ENCODE peak calls at places on chromosomes 6 and 20, in eight cellular contexts. V is heart left ventricle, Z is progenitor cell of endocrine pancreas, P is fibroblast of pulmonary artery, R is keratinocyte, C is astrocyte of the spinal cord, A is nephron progenitor cell, B is B cell. E is an unnamed sample.

GRCh38 chr6:40293824-40294188 is 293.4 kb downstream of the LRFN2 start:
- DNase-seq in V (no peak), Z (no peak), P (no peak), R (no peak), C (no peak), A (no peak), B (no peak), E (no peak)

GRCh38 chr20:36644713-36645109 is 1.3 kb downstream of the SLA2 start:
- DNase-seq in V (no peak), Z (no peak), P (no peak), R (no peak), C (no peak), A (no peak), B (no peak), E (no peak)

GRCh38 chr6:137903933-137904821 is 37.1 kb downstream of the TNFAIP3 start:
- DNase-seq in V (no peak), Z (no peak), P (peak), R (no peak), C (no peak), A (no peak), B (no peak), E (no peak)

GRCh38 chr6:12482386-12482785 is 192.2 kb downstream of the EDN1 start:
- DNase-seq in V (no peak), Z (no peak), P (no peak), R (no peak), C (no peak), A (no peak), B (no peak), E (no peak)

GRCh38 chr6:164034602-164035140 is 620.2 kb downstream of the QKI start:
- DNase-seq in V (no peak), Z (no peak), P (no peak), R (no peak), C (peak), A (no peak), B (no peak), E (no peak)

GRCh38 chr6:149044394-149044965 is 273.0 kb upstream of the TAB2 start:
- DNase-seq in V (no peak), Z (no peak), P (no peak), R (no peak), C (no peak), A (no peak), B (no peak), E (no peak)

GRCh38 chr6:166512567-166512966 is 73.9 kb downstream of the RAMACL start:
- DNase-seq in V (no peak), Z (no peak), P (no peak), R (no peak), C (no peak), A (no peak), B (peak), E (no peak)

GRCh38 chr6:13397359-13398080 is 69.2 kb upstream of the TBC1D7 start:
- DNase-seq in V (no peak), Z (no peak), P (no peak), R (no peak), C (no peak), A (no peak), B (peak), E (no peak)

GRCh38 chr6:11043961-11044711 is at the start of gene ELOVL2:
- DNase-seq in V (peak), Z (peak), P (peak), R (no peak), C (peak), A (peak), B (peak), E (no peak)

GRCh38 chr6:135325624-135326424 is 144.7 kb downstream of the MYB start:
- DNase-seq in V (no peak), Z (no peak), P (peak), R (no peak), C (no peak), A (no peak), B (no peak), E (no peak)

GRCh38 chr6:169955796-169956493 is 204.5 kb downstream of the ERMARD start:
- DNase-seq in V (no peak), Z (no peak), P (no peak), R (no peak), C (no peak), A (no peak), B (no peak), E (peak)

GRCh38 chr6:85771925-85772430 is 129.3 kb upstream of the SYNCRIP start:
- DNase-seq in V (no peak), Z (no peak), P (no peak), R (no peak), C (no peak), A (no peak), B (no peak), E (no peak)

GRCh38 chr6:85772641-85773040 is 130.0 kb upstream of the SYNCRIP start:
- DNase-seq in V (no peak), Z (no peak), P (no peak), R (no peak), C (no peak), A (no peak), B (no peak), E (no peak)

GRCh38 chr6:85771455-85771854 is 128.8 kb upstream of the SYNCRIP start:
- DNase-seq in V (no peak), Z (no peak), P (no peak), R (no peak), C (no peak), A (no peak), B (no peak), E (no peak)

DNA sequence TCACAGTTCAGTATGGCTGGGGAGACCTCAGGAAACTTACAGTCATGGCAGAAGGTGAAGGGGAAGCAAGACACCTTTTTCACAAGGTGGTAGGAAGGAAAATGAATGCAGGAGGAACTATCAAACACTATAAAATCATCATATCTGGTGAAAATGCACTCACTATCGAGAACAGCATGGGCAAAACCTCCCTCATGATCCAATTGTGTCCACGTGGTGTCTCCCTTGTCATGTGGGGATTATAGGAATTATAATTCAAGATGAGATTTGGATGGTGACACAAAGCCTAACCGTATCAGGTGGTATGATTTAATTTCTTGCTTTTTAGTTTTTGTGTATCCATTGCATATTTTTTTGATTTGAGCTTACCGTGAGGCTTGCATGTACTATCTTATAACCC is 133.2 kb upstream of the SYNCRIP start:
- DNase-seq in V (no peak), Z (no peak), P (no peak), R (no peak), C (no peak), A (no peak), B (no peak), E (no peak)
- TF ChIP-seq CTCF in V (no peak), Z (no peak), P (no peak), R (no peak), C (no peak), A (no peak), B (no peak), E (no peak)

DNA sequence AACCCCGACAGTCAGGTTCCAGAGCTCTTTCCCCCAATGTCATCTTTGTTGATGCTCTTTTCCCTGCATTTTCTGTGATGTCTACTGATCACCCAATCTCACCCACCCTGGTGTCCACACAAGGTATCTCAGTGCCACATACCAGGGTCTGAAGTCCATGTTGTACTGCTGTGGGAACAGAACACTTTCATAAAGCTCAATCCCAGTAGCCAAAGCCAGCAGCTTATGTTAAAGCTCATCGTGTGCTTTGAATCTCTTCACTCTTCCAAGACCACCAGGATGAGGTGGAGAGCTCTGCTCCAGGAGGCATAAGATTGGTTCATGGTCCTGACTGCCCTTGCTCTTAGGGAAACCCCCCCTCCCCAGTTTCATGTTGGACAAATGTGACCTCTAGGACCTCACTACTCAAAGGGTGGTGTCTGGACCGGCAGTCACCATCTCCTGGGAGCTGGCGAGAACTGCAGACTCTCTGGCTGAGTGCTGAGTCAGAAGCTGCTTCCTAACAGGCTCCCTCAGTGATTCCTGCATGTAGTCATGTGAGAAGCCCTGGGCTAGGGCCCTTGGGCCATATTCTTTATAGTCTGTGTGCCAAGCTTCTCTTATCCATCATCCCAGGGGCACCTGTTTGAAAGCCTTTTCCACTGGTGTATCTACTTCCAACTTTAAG is 13.4 kb upstream of the CPNE5 start:
- DNase-seq in V (no peak), Z (no peak), P (peak), R (no peak), C (peak), A (no peak), B (no peak), E (no peak)
- TF ChIP-seq CTCF in V (no peak), Z (no peak), P (peak), R (no peak), C (peak), A (no peak), B (no peak), E (no peak)

DNA sequence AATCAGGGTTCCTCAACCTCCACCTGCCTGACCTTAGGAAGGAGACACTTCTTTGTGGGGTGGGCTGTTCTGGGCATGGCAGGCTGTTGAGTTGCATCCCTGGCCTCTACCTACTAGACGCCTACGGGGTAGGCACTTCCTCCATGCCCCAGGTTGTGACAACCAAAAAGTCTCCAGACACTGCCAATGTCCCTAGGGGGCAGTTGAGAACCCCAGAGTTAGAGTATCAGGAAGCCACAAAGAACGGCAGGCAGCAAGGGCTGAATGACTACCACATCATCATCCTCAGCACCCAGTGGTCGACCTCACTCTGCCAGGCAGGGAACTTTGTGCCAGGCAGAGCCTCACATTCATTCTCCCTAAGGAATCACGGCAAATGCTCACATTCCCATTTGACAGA is 21.5 kb downstream of the PMEPA1 start:
- DNase-seq in V (no peak), Z (no peak), P (no peak), R (no peak), C (no peak), A (no peak), B (peak), E (no peak)
- TF ChIP-seq CTCF in V (no peak), Z (no peak), P (no peak), R (no peak), C (no peak), A (no peak), B (no peak), E (no peak)

DNA sequence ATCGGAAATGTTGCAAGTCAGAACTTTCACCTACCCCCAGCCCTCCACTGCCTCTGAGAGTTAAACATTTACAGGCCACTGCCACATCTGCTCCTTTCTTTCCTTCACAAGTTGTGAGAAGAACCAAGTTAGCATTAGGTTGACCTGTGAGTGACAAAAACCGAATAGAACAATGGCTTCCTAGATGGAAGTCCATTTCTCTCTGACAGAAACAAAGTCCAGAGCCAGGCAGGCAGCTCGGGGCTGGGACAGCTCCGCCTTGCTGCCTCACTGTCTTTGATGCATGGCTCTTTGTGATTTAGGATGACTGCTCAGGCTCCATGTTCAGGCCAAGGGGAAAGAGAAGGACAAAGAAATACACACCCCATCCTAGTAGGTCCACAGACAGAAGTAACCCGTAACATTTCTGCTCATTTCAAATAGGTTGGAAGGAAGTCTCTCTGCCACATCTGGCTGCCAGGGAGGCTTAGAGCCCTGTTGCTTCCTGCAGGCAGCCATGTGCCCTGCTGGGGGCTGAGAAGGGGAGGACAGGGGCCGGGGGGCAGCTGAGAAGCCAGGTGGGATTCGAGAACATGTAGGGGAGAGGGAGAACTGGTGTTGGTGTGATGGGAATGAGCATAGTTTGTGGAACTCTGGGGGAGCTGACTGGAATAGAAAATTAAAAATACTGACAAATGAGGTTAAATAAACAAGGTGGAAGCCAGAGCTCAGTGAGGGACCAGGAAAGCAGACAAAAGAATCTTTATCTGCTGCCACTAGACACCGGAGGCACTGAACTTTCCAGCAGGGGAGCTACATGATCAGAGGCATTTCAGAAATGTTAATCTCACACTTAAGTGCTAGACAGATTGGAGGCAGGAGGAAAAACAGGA is 19.5 kb upstream of the IER3 start:
- DNase-seq in V (no peak), Z (no peak), P (peak), R (no peak), C (peak), A (peak), B (no peak), E (no peak)
- TF ChIP-seq CTCF in V (no peak), Z (peak), P (peak), R (no peak), C (no peak), A (no peak), B (no peak), E (no peak)

DNA sequence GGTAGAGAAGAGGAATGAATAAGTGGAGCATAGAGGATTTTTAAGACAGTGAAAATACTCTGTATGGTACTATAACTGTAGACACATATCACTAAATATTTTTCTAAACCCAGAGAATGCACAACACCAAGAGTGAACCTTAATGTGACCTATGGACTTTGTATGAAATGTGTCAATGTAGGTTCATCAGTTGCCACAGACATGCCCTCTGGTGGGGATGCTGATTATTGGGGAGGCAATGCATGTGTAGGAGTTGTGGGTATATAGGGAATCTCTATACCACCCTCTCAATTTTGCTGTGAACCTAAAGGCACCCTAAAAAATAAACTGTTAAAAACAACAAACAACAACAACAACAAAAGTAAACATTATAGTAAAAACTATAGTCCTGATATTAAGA is 293.7 kb downstream of the RNF144B start:
- DNase-seq in V (no peak), Z (no peak), P (no peak), R (no peak), C (no peak), A (no peak), B (no peak), E (no peak)
- TF ChIP-seq CTCF in V (no peak), Z (no peak), P (no peak), R (peak), C (peak), A (no peak), B (no peak), E (no peak)

DNA sequence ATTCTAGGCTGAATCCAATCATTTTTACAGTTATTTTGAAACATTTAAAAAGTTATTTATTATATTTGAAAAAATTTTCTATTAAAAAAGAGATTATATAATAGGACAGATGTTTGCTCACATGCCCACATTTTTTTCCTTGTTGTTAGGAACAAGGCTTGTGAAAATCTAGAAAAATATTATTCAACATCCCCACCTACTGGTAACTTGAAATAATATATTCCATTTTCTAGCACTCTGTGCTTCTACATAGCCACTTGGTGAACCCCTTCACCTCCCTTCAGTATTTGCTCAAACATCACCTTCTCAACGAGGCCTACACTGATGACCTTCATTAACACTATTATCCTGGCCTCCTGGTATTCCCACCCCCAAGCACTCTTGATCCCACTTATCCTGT is 18.4 kb upstream of the GPRC6A start:
- DNase-seq in V (no peak), Z (no peak), P (peak), R (no peak), C (peak), A (no peak), B (no peak), E (no peak)
- TF ChIP-seq CTCF in V (no peak), Z (peak), P (peak), R (no peak), C (peak), A (no peak), B (no peak), E (no peak)

GRCh38 chr20:25480156-25480555 is 72.7 kb downstream of the GINS1 start:
- DNase-seq in V (no peak), Z (no peak), P (no peak), R (no peak), C (no peak), A (no peak), B (no peak), E (no peak)

GRCh38 chr20:25479638-25480037 is 72.2 kb downstream of the GINS1 start:
- DNase-seq in V (no peak), Z (no peak), P (no peak), R (no peak), C (no peak), A (no peak), B (no peak), E (no peak)

GRCh38 chr20:25481918-25482253 is 74.4 kb downstream of the GINS1 start:
- DNase-seq in V (no peak), Z (no peak), P (no peak), R (no peak), C (no peak), A (no peak), B (no peak), E (no peak)

GRCh38 chr20:25480797-25481196 is 73.3 kb downstream of the GINS1 start:
- DNase-seq in V (no peak), Z (no peak), P (no peak), R (no peak), C (no peak), A (no peak), B (no peak), E (no peak)

GRCh38 chr20:25481235-25481917 is 73.9 kb downstream of the GINS1 start:
- DNase-seq in V (no peak), Z (no peak), P (no peak), R (no peak), C (no peak), A (peak), B (no peak), E (no peak)
- TF ChIP-seq CTCF in V (no peak), Z (peak), P (peak), R (no peak), C (peak), A (no peak), B (no peak), E (no peak)

GRCh38 chr6:35439308-35439707 is 12.8 kb upstream of the FANCE start:
- DNase-seq in V (no peak), Z (no peak), P (no peak), R (no peak), C (no peak), A (no peak), B (no peak), E (no peak)

GRCh38 chr6:35438378-35438777 is 13.8 kb upstream of the FANCE start:
- DNase-seq in V (no peak), Z (no peak), P (no peak), R (no peak), C (no peak), A (no peak), B (no peak), E (no peak)

GRCh38 chr6:35436071-35436865 is 15.9 kb upstream of the FANCE start:
- DNase-seq in V (no peak), Z (no peak), P (no peak), R (no peak), C (no peak), A (no peak), B (no peak), E (no peak)

GRCh38 chr6:35432291-35432690 is 19.8 kb upstream of the FANCE start:
- DNase-seq in V (no peak), Z (no peak), P (no peak), R (no peak), C (no peak), A (no peak), B (no peak), E (no peak)

GRCh38 chr6:35435075-35435837 is 16.9 kb upstream of the FANCE start:
- DNase-seq in V (no peak), Z (no peak), P (no peak), R (no peak), C (no peak), A (no peak), B (no peak), E (no peak)
- TF ChIP-seq CTCF in V (no peak), Z (no peak), P (no peak), R (no peak), C (no peak), A (no peak), B (no peak), E (no peak)

E was measured in CD14-positive monocyte.